ENCODE peak calls at places on chromosomes 16 and 17, in six cellular contexts. One of them, this sample, is unnamed.
A peak's percentile ranks its signal among the peaks of the same experiment; 100 is the strongest.

GRCh38 chr17:61409301-61410099 is 9.9 kb downstream of the TBX2 start:
- DNase-seq in naive thymus-derived CD4-positive, alpha-beta T cell: no peak
- DNase-seq in trophoblast cell: peak; percentile 81
- DNase-seq in neural progenitor cell: peak; percentile 87
- DNase-seq in GM23248: peak; percentile 90
- DNase-seq in tibial artery: peak; percentile 41
- DNase-seq in this sample: no peak

GRCh38 chr17:18203308-18203707 is 19.7 kb downstream of the ALKBH5 start:
- DNase-seq in trophoblast cell: peak; percentile 80
- DNase-seq in neural progenitor cell: no peak
- DNase-seq in GM23248: no peak
- DNase-seq in naive thymus-derived CD4-positive, alpha-beta T cell: no peak
- DNase-seq in tibial artery: no peak
- DNase-seq in this sample: no peak

GRCh38 chr17:59331129-59331928 is at the start of gene YPEL2:
- DNase-seq in naive thymus-derived CD4-positive, alpha-beta T cell: peak; percentile 90
- DNase-seq in trophoblast cell: peak; percentile 92
- DNase-seq in tibial artery: peak; percentile 97
- DNase-seq in neural progenitor cell: peak; percentile 99
- DNase-seq in GM23248: peak; percentile 93
- DNase-seq in this sample: peak; percentile 88

GRCh38 chr17:61815863-61816523 is 47.3 kb downstream of the BRIP1 start:
- DNase-seq in neural progenitor cell: no peak
- DNase-seq in tibial artery: no peak
- DNase-seq in naive thymus-derived CD4-positive, alpha-beta T cell: no peak
- DNase-seq in GM23248: no peak
- DNase-seq in trophoblast cell: no peak
- DNase-seq in this sample: no peak

GRCh38 chr16:57029161-57030160 is 40.1 kb downstream of the NLRC5 start:
- DNase-seq in GM23248: peak; percentile 61
- DNase-seq in tibial artery: no peak
- DNase-seq in neural progenitor cell: no peak
- DNase-seq in trophoblast cell: peak; percentile 73
- DNase-seq in naive thymus-derived CD4-positive, alpha-beta T cell: no peak
- DNase-seq in this sample: no peak

GRCh38 chr17:68305132-68305531 is 13.8 kb downstream of the ARSG start:
- DNase-seq in GM23248: peak; percentile 32
- DNase-seq in naive thymus-derived CD4-positive, alpha-beta T cell: no peak
- DNase-seq in trophoblast cell: no peak
- DNase-seq in tibial artery: no peak
- DNase-seq in neural progenitor cell: no peak
- DNase-seq in this sample: no peak

GRCh38 chr16:30571444-30572322 is at the start of gene ZNF688:
- DNase-seq in trophoblast cell: peak; percentile 94
- DNase-seq in naive thymus-derived CD4-positive, alpha-beta T cell: peak; percentile 95
- DNase-seq in GM23248: peak; percentile 98
- DNase-seq in neural progenitor cell: peak; percentile 96
- DNase-seq in tibial artery: peak; percentile 98
- DNase-seq in this sample: peak; percentile 98

GRCh38 chr16:72013389-72013788 is 4.8 kb downstream of the DHODH start:
- DNase-seq in GM23248: peak; percentile 31
- DNase-seq in tibial artery: no peak
- DNase-seq in neural progenitor cell: no peak
- DNase-seq in naive thymus-derived CD4-positive, alpha-beta T cell: no peak
- DNase-seq in trophoblast cell: peak; percentile 74
- DNase-seq in this sample: no peak

GRCh38 chr17:2347805-2348685 is 10.7 kb downstream of the SGSM2 start:
- DNase-seq in naive thymus-derived CD4-positive, alpha-beta T cell: no peak
- DNase-seq in tibial artery: no peak
- DNase-seq in trophoblast cell: peak; percentile 31
- DNase-seq in neural progenitor cell: peak; percentile 92
- DNase-seq in GM23248: peak; percentile 88
- DNase-seq in this sample: no peak

GRCh38 chr16:14020141-14020540 is 51.0 kb upstream of the MRTFB start:
- DNase-seq in naive thymus-derived CD4-positive, alpha-beta T cell: no peak
- DNase-seq in tibial artery: no peak
- DNase-seq in GM23248: no peak
- DNase-seq in trophoblast cell: no peak
- DNase-seq in neural progenitor cell: no peak
- DNase-seq in this sample: no peak

GRCh38 chr17:41013606-41014005 is 4.7 kb upstream of the KRTAP3-1 start:
- DNase-seq in naive thymus-derived CD4-positive, alpha-beta T cell: no peak
- DNase-seq in tibial artery: peak; percentile 31
- DNase-seq in trophoblast cell: no peak
- DNase-seq in GM23248: peak; percentile 79
- DNase-seq in neural progenitor cell: no peak
- DNase-seq in this sample: no peak

GRCh38 chr17:77453613-77454559 is 313.1 kb downstream of the SEC14L1 start:
- DNase-seq in trophoblast cell: no peak
- DNase-seq in tibial artery: no peak
- DNase-seq in neural progenitor cell: no peak
- DNase-seq in GM23248: no peak
- DNase-seq in naive thymus-derived CD4-positive, alpha-beta T cell: peak; percentile 74
- DNase-seq in this sample: peak; percentile 69

GRCh38 chr16:17345043-17345442 is 125.7 kb downstream of the XYLT1 start:
- DNase-seq in trophoblast cell: peak; percentile 38
- DNase-seq in naive thymus-derived CD4-positive, alpha-beta T cell: no peak
- DNase-seq in neural progenitor cell: no peak
- DNase-seq in tibial artery: peak; percentile 81
- DNase-seq in GM23248: peak; percentile 92
- DNase-seq in this sample: no peak

GRCh38 chr16:48123104-48123788 is 32.5 kb downstream of the ABCC12 start:
- DNase-seq in naive thymus-derived CD4-positive, alpha-beta T cell: no peak
- DNase-seq in GM23248: peak; percentile 100
- DNase-seq in trophoblast cell: peak; percentile 80
- DNase-seq in tibial artery: no peak
- DNase-seq in neural progenitor cell: no peak
- DNase-seq in this sample: no peak

GRCh38 chr17:42287305-42288077 is 807 bp upstream of the STAT5A start:
- DNase-seq in tibial artery: peak; percentile 73
- DNase-seq in neural progenitor cell: no peak
- DNase-seq in GM23248: peak; percentile 66
- DNase-seq in naive thymus-derived CD4-positive, alpha-beta T cell: peak; percentile 36
- DNase-seq in trophoblast cell: no peak
- DNase-seq in this sample: peak; percentile 78

GRCh38 chr16:69865701-69866100 is 85.4 kb upstream of the CLEC18A start:
- DNase-seq in neural progenitor cell: peak; percentile 44
- DNase-seq in naive thymus-derived CD4-positive, alpha-beta T cell: no peak
- DNase-seq in tibial artery: no peak
- DNase-seq in GM23248: peak; percentile 61
- DNase-seq in trophoblast cell: peak; percentile 86
- DNase-seq in this sample: no peak

GRCh38 chr17:67518881-67519280 is 141.8 kb downstream of the PITPNC1 start:
- DNase-seq in GM23248: peak; percentile 78
- DNase-seq in neural progenitor cell: no peak
- DNase-seq in trophoblast cell: no peak
- DNase-seq in naive thymus-derived CD4-positive, alpha-beta T cell: no peak
- DNase-seq in tibial artery: no peak
- DNase-seq in this sample: no peak

GRCh38 chr17:77320046-77320445 is 179.3 kb downstream of the SEC14L1 start:
- DNase-seq in tibial artery: peak; percentile 63
- DNase-seq in naive thymus-derived CD4-positive, alpha-beta T cell: no peak
- DNase-seq in neural progenitor cell: no peak
- DNase-seq in GM23248: peak; percentile 77
- DNase-seq in trophoblast cell: no peak
- DNase-seq in this sample: no peak

GRCh38 chr16:52456368-52456767 is 90.6 kb downstream of the TOX3 start:
- DNase-seq in tibial artery: no peak
- DNase-seq in GM23248: no peak
- DNase-seq in neural progenitor cell: peak; percentile 29
- DNase-seq in trophoblast cell: no peak
- DNase-seq in naive thymus-derived CD4-positive, alpha-beta T cell: no peak
- DNase-seq in this sample: no peak

GRCh38 chr17:1638624-1639300 is 6.8 kb downstream of the SCARF1 start:
- DNase-seq in tibial artery: no peak
- DNase-seq in neural progenitor cell: no peak
- DNase-seq in naive thymus-derived CD4-positive, alpha-beta T cell: no peak
- DNase-seq in trophoblast cell: no peak
- DNase-seq in GM23248: no peak
- DNase-seq in this sample: no peak

GRCh38 chr17:56085576-56086267 is 67.6 kb upstream of the ANKFN1 start:
- DNase-seq in naive thymus-derived CD4-positive, alpha-beta T cell: no peak
- DNase-seq in trophoblast cell: no peak
- DNase-seq in GM23248: no peak
- DNase-seq in tibial artery: no peak
- DNase-seq in neural progenitor cell: no peak
- DNase-seq in this sample: no peak

GRCh38 chr16:69711115-69711740 is 15.1 kb downstream of the NQO1 start:
- DNase-seq in GM23248: peak; percentile 89
- DNase-seq in neural progenitor cell: no peak
- DNase-seq in tibial artery: no peak
- DNase-seq in trophoblast cell: no peak
- DNase-seq in naive thymus-derived CD4-positive, alpha-beta T cell: no peak
- DNase-seq in this sample: no peak

GRCh38 chr17:4161179-4161559 is 18.2 kb downstream of the CYB5D2 start:
- DNase-seq in neural progenitor cell: no peak
- DNase-seq in naive thymus-derived CD4-positive, alpha-beta T cell: no peak
- DNase-seq in trophoblast cell: peak; percentile 98
- DNase-seq in tibial artery: no peak
- DNase-seq in GM23248: peak; percentile 73
- DNase-seq in this sample: no peak

GRCh38 chr17:59793249-59793648 is 85.8 kb downstream of the VMP1 start:
- DNase-seq in neural progenitor cell: no peak
- DNase-seq in GM23248: no peak
- DNase-seq in naive thymus-derived CD4-positive, alpha-beta T cell: no peak
- DNase-seq in trophoblast cell: no peak
- DNase-seq in tibial artery: no peak
- DNase-seq in this sample: no peak

GRCh38 chr17:57011482-57012015 is 33.6 kb downstream of the SCPEP1 start:
- DNase-seq in neural progenitor cell: no peak
- DNase-seq in tibial artery: no peak
- DNase-seq in GM23248: no peak
- DNase-seq in trophoblast cell: no peak
- DNase-seq in naive thymus-derived CD4-positive, alpha-beta T cell: no peak
- DNase-seq in this sample: no peak

GRCh38 chr17:52389632-52390031 is 231.1 kb upstream of the CA10 start:
- DNase-seq in trophoblast cell: no peak
- DNase-seq in GM23248: no peak
- DNase-seq in naive thymus-derived CD4-positive, alpha-beta T cell: no peak
- DNase-seq in neural progenitor cell: no peak
- DNase-seq in tibial artery: no peak
- DNase-seq in this sample: no peak

GRCh38 chr17:33178641-33179040 is 114.5 kb downstream of the ASIC2 start:
- DNase-seq in trophoblast cell: no peak
- DNase-seq in naive thymus-derived CD4-positive, alpha-beta T cell: no peak
- DNase-seq in GM23248: peak; percentile 23
- DNase-seq in tibial artery: no peak
- DNase-seq in neural progenitor cell: no peak
- DNase-seq in this sample: no peak

GRCh38 chr17:51059781-51060180 is 60.9 kb downstream of the SPAG9 start:
- DNase-seq in neural progenitor cell: no peak
- DNase-seq in trophoblast cell: peak; percentile 87
- DNase-seq in GM23248: peak; percentile 58
- DNase-seq in tibial artery: no peak
- DNase-seq in naive thymus-derived CD4-positive, alpha-beta T cell: no peak
- DNase-seq in this sample: no peak

DNA sequence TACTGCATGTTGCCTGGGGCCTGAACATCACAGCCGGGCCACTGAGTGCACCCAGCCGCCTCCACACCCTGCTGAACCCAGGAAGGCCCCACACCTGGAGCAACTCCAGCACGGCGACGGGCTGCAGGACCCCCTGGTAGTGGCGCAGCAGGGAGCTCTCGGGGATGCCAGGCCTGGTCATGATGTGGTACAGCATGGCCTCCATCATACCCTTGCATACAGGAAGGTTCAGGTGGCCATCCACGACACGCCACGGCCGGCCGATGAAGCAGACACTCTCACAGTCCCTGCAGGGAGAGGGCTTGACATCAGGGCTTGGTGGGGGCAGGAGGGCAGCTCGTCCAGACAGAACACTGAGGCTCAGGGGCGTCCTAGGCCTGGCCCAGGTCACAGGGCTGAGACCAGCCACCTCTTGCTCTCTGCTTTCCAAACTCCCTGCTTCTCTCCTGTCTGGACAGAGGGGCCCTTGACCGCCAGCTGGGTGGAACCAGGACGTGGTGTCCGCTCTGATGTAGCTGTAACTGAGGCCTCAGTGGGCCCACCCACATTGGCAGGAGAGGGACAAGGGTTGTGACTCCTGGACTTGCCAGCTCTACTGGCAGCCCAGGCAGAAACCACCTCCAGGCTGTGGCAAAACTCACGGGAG is 60.3 kb downstream of the IL21R start:
- DNase-seq in neural progenitor cell: no peak
- DNase-seq in GM23248: no peak
- DNase-seq in naive thymus-derived CD4-positive, alpha-beta T cell: no peak
- DNase-seq in trophoblast cell: no peak
- DNase-seq in tibial artery: no peak
- DNase-seq in this sample: no peak
- H3K27ac ChIP-seq in neural progenitor cell: no peak overlapping the region
- H3K27ac ChIP-seq in GM23248: no peak overlapping the region
- H3K27ac ChIP-seq in naive thymus-derived CD4-positive, alpha-beta T cell: peak overlapping the region; percentile 59
- H3K27ac ChIP-seq in trophoblast cell: no peak overlapping the region
- H3K27ac ChIP-seq in tibial artery: no peak overlapping the region
- H3K27ac ChIP-seq in this sample: peak overlapping the region; percentile 27

GRCh38 chr16:25297151-25297787 is 39.6 kb upstream of the ZKSCAN2 start:
- DNase-seq in GM23248: no peak
- DNase-seq in tibial artery: no peak
- DNase-seq in neural progenitor cell: no peak
- DNase-seq in trophoblast cell: no peak
- DNase-seq in naive thymus-derived CD4-positive, alpha-beta T cell: peak; percentile 17
- DNase-seq in this sample: no peak
- H3K27ac ChIP-seq in GM23248: no peak overlapping the region
- H3K27ac ChIP-seq in tibial artery: no peak overlapping the region
- H3K27ac ChIP-seq in neural progenitor cell: no peak overlapping the region
- H3K27ac ChIP-seq in trophoblast cell: no peak overlapping the region
- H3K27ac ChIP-seq in naive thymus-derived CD4-positive, alpha-beta T cell: no peak overlapping the region
- H3K27ac ChIP-seq in this sample: no peak overlapping the region

DNA sequence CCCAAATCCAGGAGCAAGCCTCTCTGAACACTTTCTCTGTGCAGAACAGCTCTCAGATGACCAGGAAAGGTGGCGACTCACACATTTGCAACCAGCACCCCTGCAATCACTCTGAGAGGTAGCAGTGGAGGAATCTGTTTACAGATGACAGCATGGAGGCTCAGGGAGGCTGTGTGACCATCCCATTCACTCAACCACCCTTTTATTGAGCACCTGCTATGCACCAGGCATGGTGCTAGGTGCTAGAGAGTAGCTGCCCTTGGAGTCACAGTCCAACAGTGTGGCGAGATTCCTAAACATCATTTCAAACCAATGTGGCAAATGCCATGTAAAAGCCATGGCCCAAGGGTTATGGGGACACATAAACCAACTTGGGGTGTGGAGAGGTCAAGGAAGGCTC is 1.5 kb upstream of the ITGB4 start:
- DNase-seq in naive thymus-derived CD4-positive, alpha-beta T cell: no peak
- DNase-seq in neural progenitor cell: no peak
- DNase-seq in GM23248: no peak
- DNase-seq in tibial artery: no peak
- DNase-seq in trophoblast cell: no peak
- DNase-seq in this sample: no peak
- H3K27ac ChIP-seq in naive thymus-derived CD4-positive, alpha-beta T cell: no peak overlapping the region
- H3K27ac ChIP-seq in neural progenitor cell: no peak overlapping the region
- H3K27ac ChIP-seq in GM23248: no peak overlapping the region
- H3K27ac ChIP-seq in tibial artery: no peak overlapping the region
- H3K27ac ChIP-seq in trophoblast cell: no peak overlapping the region
- H3K27ac ChIP-seq in this sample: no peak overlapping the region

GRCh38 chr17:7897773-7898172 is 9.2 kb downstream of the CHD3 start:
- DNase-seq in trophoblast cell: peak; percentile 60
- DNase-seq in tibial artery: no peak
- DNase-seq in neural progenitor cell: no peak
- DNase-seq in GM23248: peak; percentile 69
- DNase-seq in naive thymus-derived CD4-positive, alpha-beta T cell: peak; percentile 36
- DNase-seq in this sample: peak; percentile 29
- H3K27ac ChIP-seq in trophoblast cell: no peak overlapping the region
- H3K27ac ChIP-seq in tibial artery: no peak overlapping the region
- H3K27ac ChIP-seq in neural progenitor cell: no peak overlapping the region
- H3K27ac ChIP-seq in GM23248: no peak overlapping the region
- H3K27ac ChIP-seq in naive thymus-derived CD4-positive, alpha-beta T cell: no peak overlapping the region
- H3K27ac ChIP-seq in this sample: no peak overlapping the region

This sample was measured in CD4-positive, alpha-beta memory T cell.